ENCODE peak calls at places on chromosomes 4 and X, in five cellular contexts. R, W, U, O and T are unnamed samples.

GRCh38 chr4:56764775-56765174 is 56.7 kb downstream of the SPINK2 start:
- DNase-seq in O (no peak), R (no peak), W (no peak), U (no peak), T (no peak)

GRCh38 chrX:24482823-24483410 is 17.8 kb downstream of the PDK3 start:
- DNase-seq in U (no peak), W (no peak), O (no peak), R (no peak), T (no peak)

GRCh38 chr4:32697281-32697814 is 1977.2 kb downstream of the PCDH7 start:
- DNase-seq in R (no peak), U (no peak), O (no peak), W (no peak), T (no peak)

GRCh38 chr4:124941267-124941666 is 228.7 kb upstream of the ANKRD50 start:
- DNase-seq in U (no peak), O (no peak), R (no peak), W (no peak), T (no peak)

GRCh38 chr4:7691061-7691460 is 248.6 kb downstream of the AFAP1 start:
- DNase-seq in O (no peak), R (no peak), W (no peak), U (peak; percentile 70), T (no peak)

GRCh38 chr4:163404570-163404969 is 60.9 kb downstream of the NPY5R start:
- DNase-seq in O (no peak), R (no peak), W (no peak), U (no peak), T (no peak)

GRCh38 chr4:123127865-123128264 is 205.5 kb upstream of the NUDT6 start:
- DNase-seq in W (no peak), R (no peak), U (no peak), O (no peak), T (no peak)

GRCh38 chr4:142701017-142701416 is 145.1 kb downstream of the INPP4B start:
- DNase-seq in R (no peak), U (no peak), W (no peak), O (no peak), T (no peak)

GRCh38 chr4:158763462-158763861 is 5.4 kb upstream of the FNIP2 start:
- DNase-seq in U (no peak), R (no peak), W (no peak), O (no peak), T (no peak)

GRCh38 chr4:87011340-87012034 is 76.7 kb downstream of the AFF1 start:
- DNase-seq in O (no peak), R (peak; percentile 89), W (no peak), U (no peak), T (no peak)

GRCh38 chr4:161642708-161643107 is 521.1 kb downstream of the FSTL5 start:
- DNase-seq in U (no peak), O (no peak), W (no peak), R (no peak), T (no peak)

GRCh38 chr4:186297013-186297645 is 31.1 kb downstream of the F11 start:
- DNase-seq in W (no peak), U (no peak), R (peak; percentile 48), O (no peak), T (peak; percentile 72)

DNA sequence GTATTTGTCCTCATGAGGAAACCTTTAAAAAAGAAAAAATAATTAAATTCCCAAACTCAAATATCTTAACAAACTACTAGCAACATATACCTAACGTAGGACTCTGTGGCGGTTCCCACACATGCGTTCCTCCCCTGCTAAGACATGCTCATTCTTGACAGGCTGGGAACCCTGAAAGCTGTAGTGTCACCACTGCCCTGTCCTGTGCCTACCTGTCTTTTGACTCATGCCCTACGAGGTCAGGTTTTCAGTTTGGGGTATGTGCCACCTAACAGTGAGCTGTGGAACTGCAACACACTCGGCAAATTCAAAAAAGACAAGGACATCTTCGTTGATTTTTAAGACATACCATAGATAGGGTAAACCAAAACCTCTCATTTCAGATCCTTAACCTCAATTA is 17.8 kb downstream of the IDS start:
- DNase-seq in U (no peak), R (no peak), O (no peak), W (peak; percentile 42), T (no peak)
- TF ChIP-seq CTCF in U (no peak), R (peak; percentile 51), O (peak; percentile 25), W (no peak), T (no peak)

DNA sequence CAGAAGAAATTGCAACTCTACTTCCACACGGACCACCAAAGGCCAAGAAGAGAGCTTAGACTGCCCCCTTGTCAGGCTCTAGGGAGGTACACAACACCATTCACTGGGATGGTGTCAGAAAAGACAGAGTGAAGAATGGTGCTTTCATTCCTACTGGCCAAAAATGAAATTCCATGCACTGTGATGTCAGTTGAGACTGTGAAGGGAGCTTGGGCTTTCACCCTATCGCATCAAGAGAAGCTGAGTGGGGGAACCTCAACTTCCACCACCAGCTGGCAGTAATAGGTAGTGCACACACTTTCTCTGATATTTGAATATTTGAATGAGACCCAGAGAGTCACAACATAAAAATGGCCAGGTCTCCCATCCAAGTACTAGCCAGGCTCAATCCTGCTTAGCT is 65.9 kb downstream of the ZNF711 start:
- DNase-seq in U (no peak), R (no peak), O (no peak), W (no peak), T (no peak)
- TF ChIP-seq CTCF in U (no peak), R (no peak), O (no peak), W (no peak), T (no peak)

DNA sequence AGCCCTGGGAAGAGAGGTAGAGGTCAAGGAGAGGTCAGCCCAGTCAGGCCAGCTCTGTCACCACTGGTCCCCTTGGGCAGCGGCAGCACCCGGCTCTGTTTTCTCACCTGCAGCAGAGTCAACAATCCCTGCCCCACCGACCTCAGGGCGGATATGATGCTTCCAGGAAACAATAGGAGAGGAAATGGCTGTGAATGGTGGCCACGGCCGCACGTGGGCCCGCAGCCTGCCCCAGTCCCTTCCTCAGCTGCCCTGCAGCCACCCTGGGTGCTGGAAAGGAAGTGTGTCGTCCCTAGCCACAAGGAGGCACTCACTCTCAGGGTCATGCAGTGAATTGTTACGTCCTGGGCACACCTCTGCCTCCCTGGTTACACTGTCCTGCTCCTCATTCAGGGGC is 92.5 kb upstream of the ENPP6 start:
- DNase-seq in U (no peak), W (peak; percentile 64), O (peak; percentile 79), R (no peak), T (peak; percentile 33)
- TF ChIP-seq CTCF in U (peak; percentile 37), W (no peak), O (peak; percentile 60), R (peak; percentile 30), T (peak; percentile 14)

DNA sequence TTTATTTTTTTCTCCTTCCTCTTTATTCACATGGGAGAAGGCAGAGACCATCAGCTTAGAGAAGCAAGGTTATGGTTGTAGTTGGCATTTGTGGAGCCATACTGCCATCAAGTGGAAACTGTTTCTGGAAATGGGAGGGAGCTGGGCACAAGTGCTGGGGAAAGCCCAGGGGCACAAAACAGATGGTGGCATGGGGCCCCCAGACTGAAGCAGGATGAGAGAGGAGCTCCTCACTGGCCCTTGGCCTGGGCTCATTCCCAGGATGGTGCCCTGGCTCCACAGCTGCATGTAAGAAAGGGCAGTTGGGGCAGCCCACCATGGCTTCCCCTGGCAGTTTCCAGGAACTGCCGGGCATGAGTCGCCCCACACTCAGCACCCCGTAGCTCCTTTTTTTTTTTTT is 59.2 kb downstream of the NBDY start:
- DNase-seq in R (no peak), W (peak; percentile 47), U (no peak), O (no peak), T (no peak)
- TF ChIP-seq CTCF in R (no peak), W (no peak), U (no peak), O (no peak), T (no peak)

GRCh38 chrX:74291577-74291963 is 12.4 kb upstream of the ZCCHC13 start:
- DNase-seq in U (no peak), R (no peak), W (no peak), O (peak; percentile 3), T (no peak)

GRCh38 chrX:74286950-74287349 is 17.0 kb upstream of the ZCCHC13 start:
- DNase-seq in R (peak; percentile 26), W (no peak), O (no peak), U (no peak), T (no peak)

GRCh38 chrX:74295102-74295501 is 8.9 kb upstream of the ZCCHC13 start:
- DNase-seq in R (no peak), O (no peak), W (no peak), U (no peak), T (no peak)

GRCh38 chrX:74293343-74293946 is 10.5 kb upstream of the ZCCHC13 start:
- DNase-seq in O (peak; percentile 69), W (peak; percentile 74), U (peak; percentile 88), R (peak; percentile 53), T (peak; percentile 66)

GRCh38 chrX:74291964-74292891 is 11.8 kb upstream of the ZCCHC13 start:
- DNase-seq in U (peak; percentile 92), W (peak; percentile 84), R (peak; percentile 85), O (peak; percentile 94), T (peak; percentile 77)
- TF ChIP-seq CTCF in U (no peak), W (no peak), R (peak; percentile 29), O (peak; percentile 44), T (peak; percentile 24)

DNA sequence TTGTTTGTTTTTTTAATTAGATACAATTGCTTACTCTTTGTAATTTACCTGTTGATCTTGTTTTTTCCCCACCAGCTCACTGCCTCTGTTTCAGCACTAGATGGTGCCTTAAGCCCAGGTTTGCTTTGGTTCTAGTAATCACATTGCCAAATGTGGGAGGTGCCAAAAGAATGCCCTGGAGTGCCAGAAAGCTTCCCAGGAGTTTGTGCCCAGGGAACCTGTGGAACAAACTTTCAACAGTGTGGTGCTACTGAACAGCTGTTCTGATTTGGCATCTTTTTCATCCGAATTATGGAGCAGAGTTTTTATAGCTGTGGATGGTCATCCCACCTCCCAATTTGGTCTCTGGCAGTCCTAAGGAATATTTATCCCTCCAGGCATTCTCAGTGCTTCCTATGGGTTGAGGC is 1000.7 kb downstream of the STIM2 start:
- DNase-seq in W (no peak), U (no peak), O (no peak), R (peak; percentile 67), T (no peak)
- TF ChIP-seq CTCF in W (no peak), U (no peak), O (peak; percentile 11), R (peak; percentile 82), T (no peak)

GRCh38 chrX:36961590-36961989 is 46.6 kb upstream of the FAM47C start:
- DNase-seq in W (no peak), R (no peak), O (no peak), U (no peak), T (no peak)
- TF ChIP-seq CTCF in W (no peak), R (peak; percentile 26), O (peak; percentile 4), U (no peak), T (no peak)